ENCODE peak calls at places on chromosomes 12 and 14, in eight cellular contexts. One of them, this sample, is unnamed.

GRCh38 chr12:121943926-121944325 is 25.5 kb downstream of the CFAP251 start:
- DNase-seq in activated B cell treated with CpG ODN at 0.5 μM for 24 hours: no peak
- DNase-seq in right lobe of liver: no peak
- DNase-seq in spleen: no peak
- DNase-seq in RWPE1: no peak
- DNase-seq in glutamatergic neuron: no peak
- DNase-seq in fibroblast of pulmonary artery: no peak
- DNase-seq in GM23338: no peak
- DNase-seq in this sample: no peak

GRCh38 chr12:34395056-34396005 is 373.0 kb downstream of the ALG10 start:
- DNase-seq in activated B cell treated with CpG ODN at 0.5 μM for 24 hours: peak
- DNase-seq in right lobe of liver: peak
- DNase-seq in spleen: peak
- DNase-seq in RWPE1: no peak
- DNase-seq in glutamatergic neuron: peak
- DNase-seq in fibroblast of pulmonary artery: no peak
- DNase-seq in GM23338: no peak
- DNase-seq in this sample: peak

GRCh38 chr12:38151991-38152700 is 164.4 kb upstream of the ALG10B start:
- DNase-seq in activated B cell treated with CpG ODN at 0.5 μM for 24 hours: no peak
- DNase-seq in right lobe of liver: no peak
- DNase-seq in spleen: no peak
- DNase-seq in RWPE1: no peak
- DNase-seq in glutamatergic neuron: no peak
- DNase-seq in fibroblast of pulmonary artery: no peak
- DNase-seq in GM23338: no peak
- DNase-seq in this sample: no peak

GRCh38 chr12:107783406-107784376 is 9.2 kb downstream of the ASCL4 start:
- DNase-seq in activated B cell treated with CpG ODN at 0.5 μM for 24 hours: no peak
- DNase-seq in right lobe of liver: no peak
- DNase-seq in spleen: no peak
- DNase-seq in RWPE1: no peak
- DNase-seq in glutamatergic neuron: no peak
- DNase-seq in fibroblast of pulmonary artery: no peak
- DNase-seq in GM23338: no peak
- DNase-seq in this sample: no peak

GRCh38 chr14:60946773-60947172 is 34.1 kb downstream of the TRMT5 start:
- DNase-seq in activated B cell treated with CpG ODN at 0.5 μM for 24 hours: no peak
- DNase-seq in right lobe of liver: no peak
- DNase-seq in spleen: no peak
- DNase-seq in RWPE1: no peak
- DNase-seq in glutamatergic neuron: no peak
- DNase-seq in fibroblast of pulmonary artery: no peak
- DNase-seq in GM23338: no peak
- DNase-seq in this sample: no peak

GRCh38 chr12:2893007-2893406 is 2.3 kb downstream of the TULP3 start:
- DNase-seq in activated B cell treated with CpG ODN at 0.5 μM for 24 hours: no peak
- DNase-seq in right lobe of liver: no peak
- DNase-seq in spleen: no peak
- DNase-seq in RWPE1: no peak
- DNase-seq in glutamatergic neuron: no peak
- DNase-seq in fibroblast of pulmonary artery: peak
- DNase-seq in GM23338: no peak
- DNase-seq in this sample: no peak

GRCh38 chr12:121145221-121145620 is 12.5 kb downstream of the P2RX7 start:
- DNase-seq in activated B cell treated with CpG ODN at 0.5 μM for 24 hours: no peak
- DNase-seq in right lobe of liver: no peak
- DNase-seq in spleen: no peak
- DNase-seq in RWPE1: no peak
- DNase-seq in glutamatergic neuron: no peak
- DNase-seq in fibroblast of pulmonary artery: peak
- DNase-seq in GM23338: no peak
- DNase-seq in this sample: no peak

GRCh38 chr14:99751539-99752485 is 41.4 kb upstream of the EML1 start:
- DNase-seq in activated B cell treated with CpG ODN at 0.5 μM for 24 hours: no peak
- DNase-seq in right lobe of liver: peak
- DNase-seq in spleen: no peak
- DNase-seq in RWPE1: no peak
- DNase-seq in glutamatergic neuron: no peak
- DNase-seq in fibroblast of pulmonary artery: no peak
- DNase-seq in GM23338: no peak
- DNase-seq in this sample: no peak

GRCh38 chr12:65384240-65384639 is 105.8 kb downstream of the MSRB3 start:
- DNase-seq in activated B cell treated with CpG ODN at 0.5 μM for 24 hours: no peak
- DNase-seq in right lobe of liver: no peak
- DNase-seq in spleen: no peak
- DNase-seq in RWPE1: no peak
- DNase-seq in glutamatergic neuron: no peak
- DNase-seq in fibroblast of pulmonary artery: no peak
- DNase-seq in GM23338: no peak
- DNase-seq in this sample: no peak

GRCh38 chr14:22838631-22839041 is 2.3 kb downstream of the MMP14 start:
- DNase-seq in activated B cell treated with CpG ODN at 0.5 μM for 24 hours: no peak
- DNase-seq in right lobe of liver: peak
- DNase-seq in spleen: no peak
- DNase-seq in RWPE1: no peak
- DNase-seq in glutamatergic neuron: no peak
- DNase-seq in fibroblast of pulmonary artery: peak
- DNase-seq in GM23338: no peak
- DNase-seq in this sample: no peak

GRCh38 chr14:67583711-67584644 is 16.1 kb downstream of the PIGH start:
- DNase-seq in activated B cell treated with CpG ODN at 0.5 μM for 24 hours: no peak
- DNase-seq in right lobe of liver: no peak
- DNase-seq in spleen: peak
- DNase-seq in RWPE1: peak
- DNase-seq in glutamatergic neuron: peak
- DNase-seq in fibroblast of pulmonary artery: peak
- DNase-seq in GM23338: peak
- DNase-seq in this sample: peak

GRCh38 chr14:24794906-24795305 is 160.9 kb upstream of the GZMB start:
- DNase-seq in activated B cell treated with CpG ODN at 0.5 μM for 24 hours: no peak
- DNase-seq in right lobe of liver: no peak
- DNase-seq in spleen: no peak
- DNase-seq in RWPE1: no peak
- DNase-seq in glutamatergic neuron: no peak
- DNase-seq in fibroblast of pulmonary artery: no peak
- DNase-seq in GM23338: no peak
- DNase-seq in this sample: no peak

GRCh38 chr12:10562306-10562933 is 51.0 kb downstream of the MAGOHB start:
- DNase-seq in activated B cell treated with CpG ODN at 0.5 μM for 24 hours: no peak
- DNase-seq in right lobe of liver: no peak
- DNase-seq in spleen: no peak
- DNase-seq in RWPE1: peak
- DNase-seq in glutamatergic neuron: no peak
- DNase-seq in fibroblast of pulmonary artery: peak
- DNase-seq in GM23338: peak
- DNase-seq in this sample: no peak

GRCh38 chr14:51850651-51851050 is 9.8 kb upstream of the GNG2 start:
- DNase-seq in activated B cell treated with CpG ODN at 0.5 μM for 24 hours: no peak
- DNase-seq in right lobe of liver: no peak
- DNase-seq in spleen: no peak
- DNase-seq in RWPE1: no peak
- DNase-seq in glutamatergic neuron: no peak
- DNase-seq in fibroblast of pulmonary artery: no peak
- DNase-seq in GM23338: no peak
- DNase-seq in this sample: no peak

GRCh38 chr12:129659927-129660326 is 243.9 kb downstream of the TMEM132D start:
- DNase-seq in activated B cell treated with CpG ODN at 0.5 μM for 24 hours: no peak
- DNase-seq in right lobe of liver: no peak
- DNase-seq in spleen: no peak
- DNase-seq in RWPE1: peak
- DNase-seq in glutamatergic neuron: no peak
- DNase-seq in fibroblast of pulmonary artery: peak
- DNase-seq in GM23338: no peak
- DNase-seq in this sample: no peak

GRCh38 chr14:69398818-69399210 is 322 bp downstream of the SLC39A9 start:
- DNase-seq in activated B cell treated with CpG ODN at 0.5 μM for 24 hours: peak
- DNase-seq in right lobe of liver: no peak
- DNase-seq in spleen: no peak
- DNase-seq in RWPE1: no peak
- DNase-seq in glutamatergic neuron: no peak
- DNase-seq in fibroblast of pulmonary artery: no peak
- DNase-seq in GM23338: no peak
- DNase-seq in this sample: no peak

GRCh38 chr14:91325211-91325610 is 80.7 kb upstream of the GPR68 start:
- DNase-seq in activated B cell treated with CpG ODN at 0.5 μM for 24 hours: no peak
- DNase-seq in right lobe of liver: no peak
- DNase-seq in spleen: peak
- DNase-seq in RWPE1: no peak
- DNase-seq in glutamatergic neuron: no peak
- DNase-seq in fibroblast of pulmonary artery: no peak
- DNase-seq in GM23338: no peak
- DNase-seq in this sample: no peak

GRCh38 chr14:91323031-91323430 is 78.5 kb upstream of the GPR68 start:
- DNase-seq in activated B cell treated with CpG ODN at 0.5 μM for 24 hours: no peak
- DNase-seq in right lobe of liver: no peak
- DNase-seq in spleen: peak
- DNase-seq in RWPE1: no peak
- DNase-seq in glutamatergic neuron: no peak
- DNase-seq in fibroblast of pulmonary artery: no peak
- DNase-seq in GM23338: no peak
- DNase-seq in this sample: no peak

GRCh38 chr14:91323671-91324605 is 79.4 kb upstream of the GPR68 start:
- DNase-seq in activated B cell treated with CpG ODN at 0.5 μM for 24 hours: peak
- DNase-seq in right lobe of liver: peak
- DNase-seq in spleen: peak
- DNase-seq in RWPE1: peak
- DNase-seq in glutamatergic neuron: peak
- DNase-seq in fibroblast of pulmonary artery: peak
- DNase-seq in GM23338: peak
- DNase-seq in this sample: peak

GRCh38 chr14:91326514-91326832 is 82.0 kb upstream of the GPR68 start:
- DNase-seq in activated B cell treated with CpG ODN at 0.5 μM for 24 hours: no peak
- DNase-seq in right lobe of liver: no peak
- DNase-seq in spleen: no peak
- DNase-seq in RWPE1: no peak
- DNase-seq in glutamatergic neuron: no peak
- DNase-seq in fibroblast of pulmonary artery: no peak
- DNase-seq in GM23338: no peak
- DNase-seq in this sample: no peak

GRCh38 chr14:91324606-91324950 is 80.1 kb upstream of the GPR68 start:
- DNase-seq in activated B cell treated with CpG ODN at 0.5 μM for 24 hours: no peak
- DNase-seq in right lobe of liver: no peak
- DNase-seq in spleen: peak
- DNase-seq in RWPE1: no peak
- DNase-seq in glutamatergic neuron: peak
- DNase-seq in fibroblast of pulmonary artery: no peak
- DNase-seq in GM23338: no peak
- DNase-seq in this sample: no peak
- TF ChIP-seq CTCF in activated B cell treated with CpG ODN at 0.5 μM for 24 hours: no peak
- TF ChIP-seq CTCF in right lobe of liver: no peak
- TF ChIP-seq CTCF in spleen: no peak
- TF ChIP-seq CTCF in RWPE1: no peak
- TF ChIP-seq CTCF in glutamatergic neuron: no peak
- TF ChIP-seq CTCF in fibroblast of pulmonary artery: no peak
- TF ChIP-seq CTCF in GM23338: no peak
- TF ChIP-seq CTCF in this sample: no peak

GRCh38 chr12:19576421-19576925 is 137.2 kb downstream of the AEBP2 start:
- DNase-seq in activated B cell treated with CpG ODN at 0.5 μM for 24 hours: no peak
- DNase-seq in right lobe of liver: no peak
- DNase-seq in spleen: no peak
- DNase-seq in RWPE1: no peak
- DNase-seq in glutamatergic neuron: no peak
- DNase-seq in fibroblast of pulmonary artery: no peak
- DNase-seq in GM23338: no peak
- DNase-seq in this sample: no peak

GRCh38 chr12:19575307-19576243 is 136.3 kb downstream of the AEBP2 start:
- DNase-seq in activated B cell treated with CpG ODN at 0.5 μM for 24 hours: no peak
- DNase-seq in right lobe of liver: no peak
- DNase-seq in spleen: no peak
- DNase-seq in RWPE1: peak
- DNase-seq in glutamatergic neuron: no peak
- DNase-seq in fibroblast of pulmonary artery: peak
- DNase-seq in GM23338: no peak
- DNase-seq in this sample: no peak

GRCh38 chr12:19572920-19573558 is 133.7 kb downstream of the AEBP2 start:
- DNase-seq in activated B cell treated with CpG ODN at 0.5 μM for 24 hours: no peak
- DNase-seq in right lobe of liver: no peak
- DNase-seq in spleen: no peak
- DNase-seq in RWPE1: peak
- DNase-seq in glutamatergic neuron: peak
- DNase-seq in fibroblast of pulmonary artery: peak
- DNase-seq in GM23338: peak
- DNase-seq in this sample: no peak

GRCh38 chr12:19573866-19574265 is 134.6 kb downstream of the AEBP2 start:
- DNase-seq in activated B cell treated with CpG ODN at 0.5 μM for 24 hours: no peak
- DNase-seq in right lobe of liver: no peak
- DNase-seq in spleen: no peak
- DNase-seq in RWPE1: no peak
- DNase-seq in glutamatergic neuron: no peak
- DNase-seq in fibroblast of pulmonary artery: no peak
- DNase-seq in GM23338: no peak
- DNase-seq in this sample: no peak

GRCh38 chr12:19574606-19575005 is 135.3 kb downstream of the AEBP2 start:
- DNase-seq in activated B cell treated with CpG ODN at 0.5 μM for 24 hours: no peak
- DNase-seq in right lobe of liver: no peak
- DNase-seq in spleen: no peak
- DNase-seq in RWPE1: no peak
- DNase-seq in glutamatergic neuron: no peak
- DNase-seq in fibroblast of pulmonary artery: no peak
- DNase-seq in GM23338: peak
- DNase-seq in this sample: no peak
- TF ChIP-seq CTCF in activated B cell treated with CpG ODN at 0.5 μM for 24 hours: no peak
- TF ChIP-seq CTCF in right lobe of liver: no peak
- TF ChIP-seq CTCF in spleen: no peak
- TF ChIP-seq CTCF in RWPE1: no peak
- TF ChIP-seq CTCF in glutamatergic neuron: no peak
- TF ChIP-seq CTCF in fibroblast of pulmonary artery: no peak
- TF ChIP-seq CTCF in GM23338: peak
- TF ChIP-seq CTCF in this sample: no peak

DNA sequence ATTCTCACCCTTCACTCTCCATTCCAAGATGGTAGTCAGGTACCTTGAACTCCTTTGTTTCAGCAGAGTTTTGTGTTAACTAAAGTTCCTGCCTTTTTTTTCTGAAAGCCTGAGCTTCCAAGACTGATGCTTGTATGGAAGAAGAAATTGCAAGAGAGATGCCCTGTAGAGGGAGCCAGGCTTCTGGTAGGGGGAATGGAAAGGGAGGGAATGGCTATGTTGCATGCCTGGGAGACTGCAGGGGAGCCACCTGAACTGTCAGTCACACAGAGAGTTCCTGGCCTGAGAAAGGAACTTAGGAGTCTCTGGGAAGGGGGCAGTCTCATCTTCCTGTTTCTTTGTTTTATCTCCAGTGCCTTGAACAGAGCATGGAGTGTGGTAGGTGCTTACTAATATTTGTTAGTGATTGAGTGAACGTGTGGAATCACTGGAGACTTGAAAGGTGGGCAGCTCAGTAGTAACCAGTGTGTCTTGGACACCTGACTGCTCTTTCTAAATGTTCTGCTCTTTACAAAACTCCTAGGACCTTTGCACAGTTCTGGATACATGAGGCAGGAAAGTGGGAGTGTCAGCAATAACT is 132.2 kb downstream of the ANO4 start:
- DNase-seq in activated B cell treated with CpG ODN at 0.5 μM for 24 hours: no peak
- DNase-seq in right lobe of liver: no peak
- DNase-seq in spleen: no peak
- DNase-seq in RWPE1: peak
- DNase-seq in glutamatergic neuron: peak
- DNase-seq in fibroblast of pulmonary artery: peak
- DNase-seq in GM23338: peak
- DNase-seq in this sample: peak
- TF ChIP-seq CTCF in activated B cell treated with CpG ODN at 0.5 μM for 24 hours: no peak
- TF ChIP-seq CTCF in right lobe of liver: no peak
- TF ChIP-seq CTCF in spleen: no peak
- TF ChIP-seq CTCF in RWPE1: no peak
- TF ChIP-seq CTCF in glutamatergic neuron: no peak
- TF ChIP-seq CTCF in fibroblast of pulmonary artery: peak
- TF ChIP-seq CTCF in GM23338: peak
- TF ChIP-seq CTCF in this sample: peak

GRCh38 chr12:53047221-53048032 is 2.4 kb upstream of the TNS2 start:
- DNase-seq in activated B cell treated with CpG ODN at 0.5 μM for 24 hours: peak
- DNase-seq in right lobe of liver: peak
- DNase-seq in spleen: peak
- DNase-seq in RWPE1: peak
- DNase-seq in glutamatergic neuron: peak
- DNase-seq in fibroblast of pulmonary artery: peak
- DNase-seq in GM23338: peak
- DNase-seq in this sample: peak
- TF ChIP-seq CTCF in activated B cell treated with CpG ODN at 0.5 μM for 24 hours: no peak
- TF ChIP-seq CTCF in right lobe of liver: no peak
- TF ChIP-seq CTCF in spleen: peak
- TF ChIP-seq CTCF in RWPE1: peak
- TF ChIP-seq CTCF in glutamatergic neuron: no peak
- TF ChIP-seq CTCF in fibroblast of pulmonary artery: no peak
- TF ChIP-seq CTCF in GM23338: no peak
- TF ChIP-seq CTCF in this sample: peak

This sample was measured in progenitor cell of endocrine pancreas.